ENCODE peak calls at places on chromosomes 7 and 10, in six cellular contexts. L is adipocyte, R is SK-N-SH, U is HCT116, C is neuronal stem cell, E is K562. Q is an unnamed sample.

GRCh38 chr10:121527690-121528089 is 70.6 kb downstream of the FGFR2 start:
- DNase-seq in L (no peak), R (no peak), U (no peak), C (peak), E (no peak), Q (peak)

GRCh38 chr10:35574924-35575352 is 30.2 kb upstream of the GJD4 start:
- DNase-seq in L (no peak), R (no peak), U (no peak), C (no peak), E (peak), Q (peak)

GRCh38 chr10:8331896-8332729 is 277.6 kb downstream of the GATA3 start:
- DNase-seq in L (peak), R (peak), U (no peak), C (peak), E (no peak), Q (peak)

GRCh38 chr7:139620676-139621344 is 97.3 kb downstream of the CLEC2L start:
- DNase-seq in L (peak), R (peak), U (peak), C (no peak), E (peak), Q (peak)

GRCh38 chr7:127903913-127904705 is 127.1 kb downstream of the LRRC4 start:
- DNase-seq in L (no peak), R (no peak), U (no peak), C (peak), E (no peak), Q (no peak)

GRCh38 chr10:77416327-77417135 is 221.1 kb downstream of the KCNMA1 start:
- DNase-seq in L (peak), R (no peak), U (no peak), C (no peak), E (no peak), Q (no peak)

GRCh38 chr7:19097165-19097885 is 20.1 kb downstream of the TWIST1 start:
- DNase-seq in L (no peak), R (no peak), U (no peak), C (no peak), E (no peak), Q (no peak)

GRCh38 chr10:114289096-114289436 is 50.0 kb downstream of the VWA2 start:
- DNase-seq in L (no peak), R (no peak), U (no peak), C (no peak), E (no peak), Q (no peak)

GRCh38 chr10:91567815-91568214 is 65.1 kb downstream of the PPP1R3C start:
- DNase-seq in L (no peak), R (no peak), U (no peak), C (no peak), E (no peak), Q (no peak)

DNA sequence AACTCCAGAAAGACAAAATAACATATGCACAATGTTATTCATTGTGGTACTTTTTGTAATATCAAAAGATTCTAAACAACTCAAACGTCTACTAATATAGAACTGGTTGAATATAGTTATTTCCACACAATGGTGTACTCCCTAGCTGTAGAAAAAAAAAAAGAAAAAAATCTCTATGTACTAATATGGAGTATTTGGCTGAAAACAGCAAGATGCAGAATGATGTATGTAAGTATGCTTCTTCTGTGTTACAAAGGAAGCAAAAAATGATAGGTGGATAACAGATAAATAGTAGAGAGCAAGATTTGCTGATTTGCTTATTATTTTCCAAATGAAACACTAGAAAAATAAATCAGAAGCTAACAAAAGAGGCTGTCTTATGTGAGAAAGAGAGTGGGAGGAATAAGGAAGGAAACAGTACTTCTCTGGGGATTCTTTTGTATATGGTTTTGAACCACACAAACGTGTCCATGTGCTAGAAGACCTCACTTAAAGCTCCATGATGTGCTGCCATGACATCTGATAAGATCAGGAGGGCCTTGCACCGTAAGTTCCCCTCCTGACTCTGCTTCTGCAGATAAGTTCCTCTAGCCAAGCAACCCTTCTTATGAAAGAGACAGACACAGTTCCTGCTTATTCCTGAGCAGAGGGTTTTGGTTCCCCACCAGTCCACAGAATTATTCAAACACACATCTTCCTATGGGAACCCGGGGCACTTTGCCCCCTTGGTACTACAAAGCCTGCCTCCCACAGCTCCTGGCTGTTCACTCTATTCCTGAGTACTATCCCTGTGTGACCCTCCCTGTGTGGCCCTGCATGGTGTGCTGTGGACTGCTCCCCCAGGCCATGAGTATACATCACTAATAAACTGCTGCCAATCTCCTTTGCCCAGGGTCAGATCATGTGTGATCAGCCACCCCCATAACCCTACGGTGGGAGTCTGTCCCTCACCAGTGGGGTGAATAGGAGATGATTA is 159.1 kb downstream of the CCDC71L start:
- DNase-seq in L (no peak), R (no peak), U (no peak), C (no peak), E (peak), Q (no peak)
- H3K9ac ChIP-seq in L (no peak), R (no peak), U (no peak), C (no peak), E (peak), Q (no peak)

DNA sequence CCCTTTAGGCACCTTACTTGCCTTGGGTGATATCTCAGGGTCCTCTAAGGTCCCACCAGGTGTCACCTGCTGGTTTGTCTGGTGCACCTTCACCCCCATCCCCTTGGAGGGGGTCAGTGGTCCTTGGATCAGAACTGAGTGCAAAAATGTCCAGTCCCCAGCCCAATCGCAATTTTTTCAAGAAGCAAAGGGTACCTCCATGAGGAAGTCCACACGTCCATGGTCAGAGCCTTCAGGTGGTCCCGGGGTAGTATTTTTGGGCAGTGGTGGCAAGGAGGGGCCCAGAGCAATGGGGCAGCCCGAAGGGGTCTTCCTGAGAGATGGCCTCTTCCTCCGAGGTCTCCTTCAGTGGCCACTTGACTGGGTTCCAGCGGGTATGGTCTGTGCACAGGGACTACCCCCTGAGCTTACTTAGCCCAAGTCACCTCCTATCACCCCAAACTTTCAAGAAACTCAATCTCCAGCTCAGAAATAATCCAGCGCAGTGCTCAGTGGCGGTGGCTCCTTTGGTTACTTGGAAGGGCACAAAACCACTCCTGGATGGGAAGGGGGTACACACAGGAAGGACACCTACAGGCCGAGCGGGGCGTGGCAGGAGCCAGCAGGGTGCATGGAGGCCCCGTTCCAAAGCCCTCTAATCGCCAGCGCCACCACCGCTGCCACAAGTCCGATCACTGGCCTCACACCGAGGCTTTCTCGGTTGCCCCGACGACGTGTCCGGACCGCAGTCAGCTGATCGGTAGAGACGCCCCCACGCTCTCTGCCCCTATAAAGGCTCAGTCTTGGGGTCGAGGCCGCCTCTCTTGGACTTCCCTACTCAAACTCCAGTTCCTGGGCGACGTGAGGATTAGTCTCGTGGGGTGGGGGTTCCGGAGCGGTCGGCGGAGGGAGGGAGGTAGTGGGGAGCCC is 4.5 kb downstream of the SAP25 start:
- DNase-seq in L (peak), R (peak), U (no peak), C (peak), E (peak), Q (peak)
- H3K4me3 ChIP-seq in L (peak), R (no peak), U (no peak), C (peak), E (no peak), Q (peak)

GRCh38 chr10:70652761-70653657 is 19.3 kb upstream of the ADAMTS14 start:
- DNase-seq in L (peak), R (peak), U (no peak), C (no peak), E (peak), Q (no peak)

GRCh38 chr10:70657036-70657435 is 15.3 kb upstream of the ADAMTS14 start:
- DNase-seq in L (peak), R (no peak), U (no peak), C (no peak), E (no peak), Q (no peak)

GRCh38 chr10:70658582-70659136 is 13.6 kb upstream of the ADAMTS14 start:
- DNase-seq in L (no peak), R (no peak), U (no peak), C (no peak), E (no peak), Q (no peak)

GRCh38 chr10:70656489-70656888 is 15.8 kb upstream of the ADAMTS14 start:
- DNase-seq in L (peak), R (no peak), U (no peak), C (no peak), E (peak), Q (no peak)

GRCh38 chr10:70655316-70655715 is 17.0 kb upstream of the ADAMTS14 start:
- DNase-seq in L (no peak), R (no peak), U (no peak), C (no peak), E (no peak), Q (no peak)
- H3K9ac ChIP-seq in L (no peak), R (no peak), U (no peak), C (no peak), E (no peak), Q (no peak)

DNA sequence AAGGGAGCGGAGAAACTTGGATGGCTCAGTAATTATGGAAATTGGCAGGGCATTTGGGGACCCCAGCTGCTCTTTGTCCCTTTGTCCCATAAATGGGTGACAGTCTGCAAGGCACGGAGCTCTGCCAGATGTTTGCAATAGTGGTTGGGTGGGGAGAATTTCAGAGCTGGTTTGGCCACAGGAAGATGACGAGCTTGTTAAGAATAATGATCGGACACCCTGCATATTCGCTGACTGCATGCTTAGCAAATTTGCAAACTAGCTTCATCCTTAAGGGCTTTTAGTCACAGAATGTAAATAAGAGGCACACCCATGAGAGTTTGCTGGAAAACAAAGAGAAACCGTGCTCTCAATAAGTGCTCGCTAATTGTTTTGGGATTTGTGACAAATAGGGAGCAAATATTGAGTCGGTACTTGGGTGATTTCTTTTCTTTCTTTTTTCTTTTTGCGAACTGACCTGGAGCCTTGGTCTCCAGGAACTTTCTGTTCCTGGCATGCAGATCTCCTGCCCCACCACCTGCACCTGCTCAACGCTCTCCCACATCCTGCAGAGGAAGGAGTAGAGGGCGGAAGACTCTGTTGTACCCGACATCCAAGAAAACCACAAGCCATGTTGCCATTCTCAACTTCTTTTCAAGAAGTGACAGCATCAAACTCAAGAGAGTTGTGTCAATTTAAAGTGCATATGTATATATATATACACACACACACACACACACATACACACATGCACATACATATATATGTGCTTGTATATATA is 238.9 kb downstream of the CAMK1D start:
- DNase-seq in L (no peak), R (no peak), U (no peak), C (no peak), E (no peak), Q (no peak)
- H3K4me3 ChIP-seq in L (peak), R (no peak), U (no peak), C (no peak), E (no peak), Q (no peak)

GRCh38 chr7:96320437-96320836 is 1.5 kb downstream of the SLC25A13 start:
- DNase-seq in L (no peak), R (no peak), U (no peak), C (no peak), E (no peak), Q (no peak)
- H3K9ac ChIP-seq in L (peak), R (peak), U (peak), C (no peak), E (no peak), Q (no peak)

GRCh38 chr10:125156196-125156595 is 4.2 kb downstream of the CTBP2 start:
- DNase-seq in L (peak), R (no peak), U (no peak), C (no peak), E (no peak), Q (no peak)

GRCh38 chr10:125155669-125156068 is 4.7 kb downstream of the CTBP2 start:
- DNase-seq in L (no peak), R (no peak), U (no peak), C (no peak), E (no peak), Q (no peak)

GRCh38 chr10:125155101-125155500 is 5.3 kb downstream of the CTBP2 start:
- DNase-seq in L (peak), R (no peak), U (no peak), C (peak), E (no peak), Q (no peak)

GRCh38 chr10:125153693-125154490 is 6.5 kb downstream of the CTBP2 start:
- DNase-seq in L (peak), R (no peak), U (no peak), C (no peak), E (no peak), Q (no peak)

DNA sequence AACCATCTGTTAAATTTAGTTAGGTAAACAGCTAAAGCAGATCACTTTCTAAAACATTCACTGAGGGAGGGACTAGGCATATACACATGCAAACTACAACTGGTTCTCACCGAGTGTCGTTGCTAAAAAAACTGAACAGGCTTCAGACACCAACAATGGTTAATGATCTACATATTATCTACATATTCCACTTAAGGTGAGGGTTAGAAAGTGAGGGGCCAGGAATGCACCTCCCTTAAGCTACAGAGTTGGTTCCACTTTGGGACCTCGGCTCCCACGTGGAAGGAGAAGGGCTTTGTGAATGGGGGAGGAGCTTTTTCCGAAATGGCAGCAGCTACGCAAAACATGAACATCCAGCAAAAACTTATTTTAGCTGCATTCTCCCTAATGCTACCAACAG is 5.8 kb downstream of the CTBP2 start:
- DNase-seq in L (peak), R (no peak), U (no peak), C (no peak), E (no peak), Q (no peak)
- H3K4me3 ChIP-seq in L (no peak), R (no peak), U (no peak), C (no peak), E (peak), Q (peak)